ENCODE peak calls at places on chromosomes 12 and 14, in six cellular contexts. One of them, this sample, is unnamed.
A peak's percentile ranks its signal among the peaks of the same experiment; 100 is the strongest.

GRCh38 chr12:12685305-12685704 is 10.7 kb downstream of the GPR19 start:
- DNase-seq in hepatocyte: no peak
- DNase-seq in adipocyte: no peak
- DNase-seq in A549: no peak
- DNase-seq in tibial artery: no peak
- DNase-seq in mucosa of descending colon: no peak
- DNase-seq in this sample: no peak

GRCh38 chr14:65260786-65261185 is 151.7 kb upstream of the FUT8 start:
- DNase-seq in mucosa of descending colon: no peak
- DNase-seq in adipocyte: peak; percentile 70
- DNase-seq in tibial artery: no peak
- DNase-seq in hepatocyte: no peak
- DNase-seq in A549: no peak
- DNase-seq in this sample: peak; percentile 89

GRCh38 chr12:101172316-101172715 is 37.7 kb downstream of the SLC5A8 start:
- DNase-seq in adipocyte: peak; percentile 28
- DNase-seq in hepatocyte: peak; percentile 9
- DNase-seq in A549: no peak
- DNase-seq in mucosa of descending colon: no peak
- DNase-seq in tibial artery: no peak
- DNase-seq in this sample: peak; percentile 41

GRCh38 chr12:31588976-31589375 is 2.0 kb downstream of the DENND5B start:
- DNase-seq in tibial artery: no peak
- DNase-seq in mucosa of descending colon: no peak
- DNase-seq in adipocyte: peak; percentile 42
- DNase-seq in hepatocyte: no peak
- DNase-seq in A549: no peak
- DNase-seq in this sample: peak; percentile 6

GRCh38 chr12:50220357-50221061 is 53.3 kb upstream of the CERS5 start:
- DNase-seq in tibial artery: no peak
- DNase-seq in mucosa of descending colon: no peak
- DNase-seq in hepatocyte: peak; percentile 59
- DNase-seq in adipocyte: peak; percentile 71
- DNase-seq in A549: no peak
- DNase-seq in this sample: peak; percentile 78

GRCh38 chr12:123056053-123056452 is 75.6 kb downstream of the ARL6IP4 start:
- DNase-seq in A549: no peak
- DNase-seq in hepatocyte: no peak
- DNase-seq in mucosa of descending colon: no peak
- DNase-seq in adipocyte: peak; percentile 6
- DNase-seq in tibial artery: no peak
- DNase-seq in this sample: no peak

GRCh38 chr12:122855985-122856831 is 21.0 kb downstream of the HIP1R start:
- DNase-seq in A549: no peak
- DNase-seq in adipocyte: no peak
- DNase-seq in mucosa of descending colon: no peak
- DNase-seq in tibial artery: no peak
- DNase-seq in hepatocyte: no peak
- DNase-seq in this sample: no peak

GRCh38 chr14:28952707-28953106 is 186.1 kb downstream of the FOXG1 start:
- DNase-seq in A549: no peak
- DNase-seq in tibial artery: no peak
- DNase-seq in hepatocyte: no peak
- DNase-seq in mucosa of descending colon: no peak
- DNase-seq in adipocyte: no peak
- DNase-seq in this sample: no peak

GRCh38 chr12:47785887-47786661 is 13.0 kb downstream of the SLC48A1 start:
- DNase-seq in tibial artery: no peak
- DNase-seq in A549: no peak
- DNase-seq in hepatocyte: no peak
- DNase-seq in adipocyte: no peak
- DNase-seq in mucosa of descending colon: peak; percentile 37
- DNase-seq in this sample: no peak

GRCh38 chr12:114656906-114657596 is 26.9 kb downstream of the TBX3 start:
- DNase-seq in hepatocyte: no peak
- DNase-seq in adipocyte: no peak
- DNase-seq in tibial artery: no peak
- DNase-seq in mucosa of descending colon: no peak
- DNase-seq in A549: no peak
- DNase-seq in this sample: no peak

GRCh38 chr12:38161123-38162000 is 155.2 kb upstream of the ALG10B start:
- DNase-seq in A549: no peak
- DNase-seq in mucosa of descending colon: no peak
- DNase-seq in adipocyte: no peak
- DNase-seq in hepatocyte: no peak
- DNase-seq in tibial artery: peak; percentile 57
- DNase-seq in this sample: no peak

GRCh38 chr12:4864575-4864974 is 45.1 kb upstream of the KCNA1 start:
- DNase-seq in adipocyte: no peak
- DNase-seq in hepatocyte: no peak
- DNase-seq in A549: no peak
- DNase-seq in mucosa of descending colon: no peak
- DNase-seq in tibial artery: no peak
- DNase-seq in this sample: no peak

GRCh38 chr14:55754471-55754870 is 174.5 kb downstream of the KTN1 start:
- DNase-seq in A549: no peak
- DNase-seq in tibial artery: no peak
- DNase-seq in adipocyte: no peak
- DNase-seq in mucosa of descending colon: no peak
- DNase-seq in hepatocyte: no peak
- DNase-seq in this sample: no peak

GRCh38 chr12:127998936-127999467 is 268.0 kb upstream of the TMEM132C start:
- DNase-seq in A549: no peak
- DNase-seq in hepatocyte: no peak
- DNase-seq in adipocyte: peak; percentile 21
- DNase-seq in tibial artery: no peak
- DNase-seq in mucosa of descending colon: no peak
- DNase-seq in this sample: no peak

GRCh38 chr12:67650528-67651379 is 2.2 kb downstream of the DYRK2 start:
- DNase-seq in mucosa of descending colon: peak; percentile 52
- DNase-seq in hepatocyte: no peak
- DNase-seq in A549: peak; percentile 6
- DNase-seq in adipocyte: peak; percentile 44
- DNase-seq in tibial artery: no peak
- DNase-seq in this sample: no peak

GRCh38 chr14:66709292-66709691 is 201.3 kb downstream of the GPHN start:
- DNase-seq in A549: no peak
- DNase-seq in adipocyte: peak; percentile 36
- DNase-seq in hepatocyte: no peak
- DNase-seq in mucosa of descending colon: no peak
- DNase-seq in tibial artery: no peak
- DNase-seq in this sample: peak; percentile 6

DNA sequence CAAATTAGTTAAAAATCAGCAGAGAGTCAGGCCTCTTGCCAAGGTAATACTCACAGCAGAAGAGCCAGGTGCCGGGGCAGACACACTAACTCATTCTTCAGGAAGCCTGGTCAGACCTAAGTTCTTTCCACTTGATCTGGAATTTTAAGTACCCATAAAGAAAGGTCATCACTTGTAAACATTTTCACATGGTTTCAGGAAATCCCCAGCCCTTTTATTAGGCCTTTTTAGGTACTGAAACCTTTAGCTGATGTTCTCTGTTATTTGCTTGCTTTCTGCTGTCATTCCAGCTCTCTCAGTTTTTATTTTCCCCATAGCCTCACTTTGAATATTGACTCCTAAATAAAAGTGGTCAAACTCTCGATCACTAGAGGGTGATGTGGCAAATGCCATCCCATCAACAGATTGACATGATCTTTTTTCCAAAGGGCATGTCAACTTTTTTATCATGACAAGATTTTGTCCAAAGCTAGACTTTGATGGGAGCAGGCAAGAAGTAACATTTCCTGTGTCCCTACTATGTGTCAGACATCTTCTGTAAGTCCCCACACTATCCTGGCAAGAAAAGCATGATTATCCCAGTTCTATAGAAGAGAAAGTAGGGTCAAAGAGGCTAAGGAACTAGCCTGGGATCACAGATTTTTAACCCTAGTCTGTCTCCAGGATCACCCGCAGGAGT is 5.7 kb downstream of the ISCU start:
- DNase-seq in A549: no peak
- DNase-seq in adipocyte: no peak
- DNase-seq in hepatocyte: no peak
- DNase-seq in mucosa of descending colon: no peak
- DNase-seq in tibial artery: no peak
- DNase-seq in this sample: no peak
- H3K4me3 ChIP-seq in A549: no peak overlapping the region
- H3K4me3 ChIP-seq in adipocyte: no peak overlapping the region
- H3K4me3 ChIP-seq in hepatocyte: no peak overlapping the region
- H3K4me3 ChIP-seq in mucosa of descending colon: no peak overlapping the region
- H3K4me3 ChIP-seq in tibial artery: no peak overlapping the region
- H3K4me3 ChIP-seq in this sample: no peak overlapping the region

DNA sequence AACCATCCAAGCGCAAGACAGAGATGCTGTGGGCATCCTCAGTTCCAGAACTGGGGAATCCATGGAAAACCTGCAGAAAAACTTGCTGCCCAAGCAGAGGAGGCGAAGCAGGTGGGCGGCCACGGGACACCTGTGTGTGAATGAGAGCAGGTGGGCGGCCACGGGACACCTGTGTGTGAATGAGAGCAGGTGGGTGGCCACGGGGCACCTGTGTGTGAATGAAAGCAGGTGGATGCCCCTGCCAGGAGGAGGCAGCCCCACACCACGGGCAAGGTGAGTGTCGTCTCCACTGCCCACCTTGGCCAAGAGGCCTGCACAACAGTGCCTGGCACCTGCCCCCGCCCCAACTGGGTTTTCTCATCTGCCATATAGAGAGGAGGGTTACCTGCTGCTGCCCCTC is 59.2 kb downstream of the GSC start:
- DNase-seq in A549: no peak
- DNase-seq in adipocyte: no peak
- DNase-seq in mucosa of descending colon: no peak
- DNase-seq in hepatocyte: no peak
- DNase-seq in tibial artery: no peak
- DNase-seq in this sample: no peak
- H3K4me3 ChIP-seq in A549: no peak overlapping the region
- H3K4me3 ChIP-seq in adipocyte: no peak overlapping the region
- H3K4me3 ChIP-seq in mucosa of descending colon: no peak overlapping the region
- H3K4me3 ChIP-seq in hepatocyte: no peak overlapping the region
- H3K4me3 ChIP-seq in tibial artery: no peak overlapping the region
- H3K4me3 ChIP-seq in this sample: no peak overlapping the region

DNA sequence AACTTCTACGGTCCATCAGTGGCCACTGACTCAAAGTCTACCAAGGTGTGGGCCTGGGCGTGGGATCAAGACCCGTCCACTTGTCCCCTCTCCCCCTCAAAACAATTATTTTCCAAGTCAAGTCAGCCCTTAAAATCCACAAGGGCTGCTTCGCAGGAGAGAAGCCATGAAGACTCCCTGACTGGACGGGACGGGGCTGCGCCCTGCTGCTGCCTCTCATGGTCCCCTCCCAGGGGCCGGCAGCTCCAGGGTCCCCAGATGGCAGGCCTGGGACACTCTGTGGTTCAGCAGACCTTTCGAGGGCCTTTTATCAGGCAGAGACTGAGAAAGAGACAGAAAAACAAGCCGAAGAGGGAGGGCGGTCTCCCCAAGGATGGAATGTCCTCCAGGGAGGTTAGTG is 10.8 kb downstream of the NGB start:
- DNase-seq in tibial artery: no peak
- DNase-seq in adipocyte: no peak
- DNase-seq in A549: no peak
- DNase-seq in mucosa of descending colon: no peak
- DNase-seq in hepatocyte: no peak
- DNase-seq in this sample: no peak
- H3K4me3 ChIP-seq in tibial artery: no peak overlapping the region
- H3K4me3 ChIP-seq in adipocyte: no peak overlapping the region
- H3K4me3 ChIP-seq in A549: no peak overlapping the region
- H3K4me3 ChIP-seq in mucosa of descending colon: no peak overlapping the region
- H3K4me3 ChIP-seq in hepatocyte: no peak overlapping the region
- H3K4me3 ChIP-seq in this sample: no peak overlapping the region

GRCh38 chr14:48417715-48418500 is 742.5 kb upstream of the MDGA2 start:
- DNase-seq in hepatocyte: no peak
- DNase-seq in adipocyte: no peak
- DNase-seq in mucosa of descending colon: no peak
- DNase-seq in tibial artery: no peak
- DNase-seq in A549: no peak
- DNase-seq in this sample: no peak
- H3K4me3 ChIP-seq in hepatocyte: no peak overlapping the region
- H3K4me3 ChIP-seq in adipocyte: no peak overlapping the region
- H3K4me3 ChIP-seq in mucosa of descending colon: no peak overlapping the region
- H3K4me3 ChIP-seq in tibial artery: no peak overlapping the region
- H3K4me3 ChIP-seq in A549: no peak overlapping the region
- H3K4me3 ChIP-seq in this sample: no peak overlapping the region

GRCh38 chr12:57936513-57936883 is 4.9 kb upstream of the ATP23 start:
- DNase-seq in tibial artery: no peak
- DNase-seq in A549: no peak
- DNase-seq in mucosa of descending colon: no peak
- DNase-seq in adipocyte: no peak
- DNase-seq in hepatocyte: no peak
- DNase-seq in this sample: no peak
- H3K4me3 ChIP-seq in tibial artery: peak overlapping the region; percentile 75
- H3K4me3 ChIP-seq in A549: peak overlapping the region; percentile 65
- H3K4me3 ChIP-seq in mucosa of descending colon: no peak overlapping the region
- H3K4me3 ChIP-seq in adipocyte: peak overlapping the region; percentile 93
- H3K4me3 ChIP-seq in hepatocyte: peak overlapping the region; percentile 46
- H3K4me3 ChIP-seq in this sample: peak overlapping the region; percentile 65

GRCh38 chr14:72907886-72908285 is 14.0 kb upstream of the DPF3 start:
- DNase-seq in A549: no peak
- DNase-seq in adipocyte: peak; percentile 51
- DNase-seq in tibial artery: no peak
- DNase-seq in mucosa of descending colon: no peak
- DNase-seq in hepatocyte: peak; percentile 39
- DNase-seq in this sample: peak; percentile 48
- H3K4me3 ChIP-seq in A549: no peak overlapping the region
- H3K4me3 ChIP-seq in adipocyte: peak overlapping the region; percentile 11
- H3K4me3 ChIP-seq in tibial artery: no peak overlapping the region
- H3K4me3 ChIP-seq in mucosa of descending colon: no peak overlapping the region
- H3K4me3 ChIP-seq in hepatocyte: no peak overlapping the region
- H3K4me3 ChIP-seq in this sample: no peak overlapping the region

DNA sequence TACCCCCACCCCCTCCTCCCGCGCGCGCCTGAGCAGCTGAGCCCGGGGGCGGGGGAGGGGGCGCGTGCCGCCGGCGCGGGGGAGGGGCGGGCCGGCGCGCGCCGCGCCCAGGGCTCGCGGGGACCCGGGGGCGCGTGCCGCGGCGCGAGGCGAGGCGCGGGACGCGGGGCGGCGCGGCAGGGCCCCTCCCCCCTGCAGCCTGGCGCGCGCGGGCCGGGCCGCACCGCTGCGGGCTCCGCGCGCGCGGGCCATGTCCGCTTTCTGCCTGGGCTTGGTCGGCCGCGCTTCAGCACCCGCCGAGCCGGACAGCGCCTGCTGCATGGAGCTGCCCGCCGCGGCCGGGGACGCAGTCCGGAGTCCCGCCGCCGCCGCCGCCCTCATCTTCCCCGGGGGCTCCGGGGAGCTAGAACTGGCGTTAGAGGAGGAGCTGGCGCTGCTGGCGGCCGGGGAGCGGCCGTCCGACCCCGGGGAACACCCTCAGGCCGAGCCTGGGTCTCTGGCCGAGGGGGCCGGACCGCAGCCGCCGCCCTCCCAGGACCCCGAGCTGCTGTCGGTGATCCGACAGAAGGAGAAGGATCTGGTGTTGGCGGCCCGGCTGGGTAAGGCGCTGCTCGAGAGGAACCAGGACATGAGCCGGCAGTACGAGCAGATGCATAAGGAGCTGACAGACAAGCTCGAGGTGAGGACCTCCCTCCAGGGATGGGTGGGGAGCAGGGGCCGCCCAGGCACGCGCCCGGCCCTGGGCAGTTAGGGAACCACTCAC is 764 bp downstream of the BICDL1 start:
- DNase-seq in mucosa of descending colon: peak; percentile 84
- DNase-seq in hepatocyte: peak; percentile 93
- DNase-seq in tibial artery: peak; percentile 78
- DNase-seq in A549: peak; percentile 48
- DNase-seq in adipocyte: peak; percentile 91
- DNase-seq in this sample: peak; percentile 65
- H3K4me3 ChIP-seq in mucosa of descending colon: peak overlapping the region; percentile 30
- H3K4me3 ChIP-seq in hepatocyte: peak overlapping the region; percentile 82
- H3K4me3 ChIP-seq in tibial artery: peak overlapping the region; percentile 61
- H3K4me3 ChIP-seq in A549: peak overlapping the region; percentile 65
- H3K4me3 ChIP-seq in adipocyte: peak overlapping the region; percentile 77
- H3K4me3 ChIP-seq in this sample: peak overlapping the region; percentile 56

GRCh38 chr14:52693532-52693931 is 1.8 kb downstream of the ERO1A start:
- DNase-seq in hepatocyte: no peak
- DNase-seq in adipocyte: no peak
- DNase-seq in A549: no peak
- DNase-seq in tibial artery: no peak
- DNase-seq in mucosa of descending colon: no peak
- DNase-seq in this sample: no peak
- H3K4me3 ChIP-seq in hepatocyte: no peak overlapping the region
- H3K4me3 ChIP-seq in adipocyte: no peak overlapping the region
- H3K4me3 ChIP-seq in A549: no peak overlapping the region
- H3K4me3 ChIP-seq in tibial artery: no peak overlapping the region
- H3K4me3 ChIP-seq in mucosa of descending colon: no peak overlapping the region
- H3K4me3 ChIP-seq in this sample: no peak overlapping the region

This sample was measured in AG10803.